ENCODE peak calls at places on chromosomes 2 and 18, in nine cellular contexts. Y, A, M, X, L, S, F, V and P are unnamed samples.

GRCh38 chr18:50183556-50183955 is 11.4 kb downstream of the MYO5B start:
- DNase-seq in S (no peak), V (no peak), F (no peak), Y (peak; percentile 92), L (no peak), X (no peak), A (no peak), M (no peak), P (no peak)

GRCh38 chr2:3523551-3524041 is 4.3 kb upstream of the ADI1 start:
- DNase-seq in A (no peak), S (no peak), M (no peak), V (no peak), Y (peak; percentile 39), L (no peak), F (no peak), X (peak; percentile 0), P (no peak)

GRCh38 chr2:218709906-218710305 is 729 bp upstream of the TTLL4 start:
- DNase-seq in X (no peak), L (no peak), M (no peak), Y (no peak), A (no peak), S (no peak), F (no peak), V (no peak), P (peak; percentile 64)

GRCh38 chr18:11888726-11889125 is 19.4 kb downstream of the MPPE1 start:
- DNase-seq in S (no peak), X (no peak), Y (no peak), L (no peak), A (no peak), M (no peak), F (no peak), V (no peak), P (no peak)

GRCh38 chr2:135023886-135024285 is 23.4 kb downstream of the MAP3K19 start:
- DNase-seq in V (no peak), F (no peak), L (no peak), A (no peak), X (no peak), Y (no peak), S (no peak), M (no peak), P (no peak)

GRCh38 chr2:72779495-72779894 is 46.3 kb downstream of the EXOC6B start:
- DNase-seq in X (no peak), F (no peak), V (no peak), S (no peak), A (no peak), M (no peak), L (no peak), Y (no peak), P (no peak)

GRCh38 chr2:215698566-215698965 is 262.7 kb upstream of the FN1 start:
- DNase-seq in L (no peak), F (no peak), A (no peak), Y (peak; percentile 95), X (peak; percentile 90), V (no peak), M (no peak), S (no peak), P (no peak)

GRCh38 chr2:198973181-198973580 is 484.6 kb downstream of the SATB2 start:
- DNase-seq in X (no peak), Y (no peak), M (no peak), V (no peak), F (no peak), L (no peak), S (no peak), A (no peak), P (no peak)

GRCh38 chr2:4674007-4674406 is 970.6 kb downstream of the DCDC2C start:
- DNase-seq in F (no peak), V (no peak), X (no peak), A (no peak), S (no peak), L (no peak), Y (no peak), M (no peak), P (no peak)

GRCh38 chr2:117983040-117983439 is 30.8 kb downstream of the CCDC93 start:
- DNase-seq in F (no peak), S (no peak), M (no peak), L (no peak), X (no peak), Y (no peak), V (no peak), A (no peak), P (no peak)

GRCh38 chr2:216553093-216553478 is 54.4 kb downstream of the RPL37A start:
- DNase-seq in S (no peak), F (no peak), X (peak; percentile 39), A (no peak), M (no peak), L (no peak), Y (peak; percentile 60), V (no peak), P (no peak)

GRCh38 chr18:45935591-45936335 is 31.4 kb downstream of the EPG5 start:
- DNase-seq in V (no peak), S (no peak), X (no peak), F (no peak), A (no peak), M (no peak), Y (no peak), L (no peak), P (no peak)

GRCh38 chr2:142112648-142113278 is 18.1 kb downstream of the LRP1B start:
- DNase-seq in L (no peak), V (no peak), M (no peak), X (peak; percentile 34), Y (peak; percentile 75), S (no peak), A (peak; percentile 92), F (no peak), P (no peak)

GRCh38 chr2:109335586-109336266 is 206.7 kb downstream of the SH3RF3 start:
- DNase-seq in A (no peak), S (no peak), V (no peak), F (no peak), Y (peak; percentile 29), L (no peak), X (peak; percentile 47), M (no peak), P (no peak)

GRCh38 chr2:18346364-18346763 is 214.1 kb downstream of the RDH14 start:
- DNase-seq in A (no peak), V (no peak), S (no peak), Y (peak; percentile 55), M (no peak), X (no peak), L (no peak), F (peak; percentile 56), P (no peak)

GRCh38 chr2:147910990-147911473 is 66.2 kb downstream of the ACVR2A start:
- DNase-seq in L (no peak), V (peak; percentile 36), X (peak; percentile 50), M (no peak), S (peak; percentile 9), Y (peak; percentile 56), F (peak; percentile 67), A (peak; percentile 81), P (no peak)

GRCh38 chr2:150169230-150169629 is 318.2 kb downstream of the RND3 start:
- DNase-seq in A (no peak), V (no peak), F (no peak), Y (peak; percentile 56), L (no peak), S (no peak), X (no peak), M (no peak), P (no peak)

GRCh38 chr2:179440642-179441251 is 176.1 kb upstream of the SESTD1 start:
- DNase-seq in S (peak; percentile 39), V (no peak), X (no peak), F (peak; percentile 35), Y (peak; percentile 38), A (peak; percentile 35), M (no peak), L (no peak), P (no peak)

GRCh38 chr2:57862727-57863126 is 183.9 kb upstream of the VRK2 start:
- DNase-seq in F (no peak), S (no peak), L (no peak), A (no peak), X (no peak), V (no peak), M (no peak), Y (no peak), P (no peak)

GRCh38 chr18:61817086-61817485 is 75.7 kb downstream of the RNF152 start:
- DNase-seq in V (no peak), L (no peak), X (no peak), F (no peak), M (no peak), S (no peak), A (no peak), Y (no peak), P (no peak)

GRCh38 chr2:207663870-207664545 is 38.8 kb upstream of the METTL21A start:
- DNase-seq in F (peak; percentile 19), M (no peak), V (peak; percentile 12), A (peak; percentile 48), Y (no peak), S (no peak), L (no peak), X (no peak), P (no peak)

GRCh38 chr2:25885933-25886332 is 7.6 kb upstream of the ASXL2 start:
- DNase-seq in X (peak; percentile 54), A (no peak), M (no peak), S (no peak), F (no peak), L (no peak), V (no peak), Y (peak; percentile 93), P (no peak)

GRCh38 chr2:110861616-110862260 is 129.4 kb downstream of the ACOXL start:
- DNase-seq in A (no peak), V (no peak), X (no peak), M (no peak), F (no peak), Y (no peak), L (no peak), S (no peak), P (no peak)

GRCh38 chr2:86226069-86226468 is 26.8 kb downstream of the MRPL35 start:
- DNase-seq in L (no peak), X (no peak), Y (no peak), A (no peak), V (no peak), S (peak; percentile 29), F (no peak), M (no peak), P (no peak)